ENCODE peak calls at places on chromosomes 5 and 9, in five cellular contexts. M is MCF 10A, F is omental fat pad, X is A673, B is dorsolateral prefrontal cortex. G is an unnamed sample.

GRCh38 chr5:16271851-16272250 is 92.3 kb upstream of the MARCHF11 start:
- DNase-seq in M (no peak), F (no peak), X (no peak), B (no peak), G (no peak)

GRCh38 chr9:70868044-70868443 is 253.4 kb downstream of the TRPM3 start:
- DNase-seq in M (no peak), F (no peak), X (no peak), B (no peak), G (no peak)

GRCh38 chr5:110734101-110734500 is 4.7 kb upstream of the SLC25A46 start:
- DNase-seq in M (no peak), F (no peak), X (no peak), B (no peak), G (no peak)

GRCh38 chr9:135032041-135032835 is 55.2 kb upstream of the OLFM1 start:
- DNase-seq in M (no peak), F (no peak), X (no peak), B (no peak), G (no peak)

GRCh38 chr5:3142261-3143027 is 391.0 kb upstream of the IRX2 start:
- DNase-seq in M (no peak), F (no peak), X (no peak), B (no peak), G (no peak)

GRCh38 chr9:134366223-134367031 is 40.2 kb downstream of the RXRA start:
- DNase-seq in M (peak; percentile 95), F (peak; percentile 73), X (peak; percentile 94), B (peak; percentile 90), G (no peak)

GRCh38 chr5:109455598-109456096 is 45.9 kb upstream of the PJA2 start:
- DNase-seq in M (peak; percentile 99), F (no peak), X (peak; percentile 89), B (no peak), G (no peak)

GRCh38 chr5:103562084-103562452 is 521 bp downstream of the NUDT12 start:
- DNase-seq in M (no peak), F (no peak), X (peak; percentile 4), B (no peak), G (no peak)

GRCh38 chr9:117987945-117988344 is 283.7 kb downstream of the TLR4 start:
- DNase-seq in M (no peak), F (no peak), X (no peak), B (no peak), G (no peak)

DNA sequence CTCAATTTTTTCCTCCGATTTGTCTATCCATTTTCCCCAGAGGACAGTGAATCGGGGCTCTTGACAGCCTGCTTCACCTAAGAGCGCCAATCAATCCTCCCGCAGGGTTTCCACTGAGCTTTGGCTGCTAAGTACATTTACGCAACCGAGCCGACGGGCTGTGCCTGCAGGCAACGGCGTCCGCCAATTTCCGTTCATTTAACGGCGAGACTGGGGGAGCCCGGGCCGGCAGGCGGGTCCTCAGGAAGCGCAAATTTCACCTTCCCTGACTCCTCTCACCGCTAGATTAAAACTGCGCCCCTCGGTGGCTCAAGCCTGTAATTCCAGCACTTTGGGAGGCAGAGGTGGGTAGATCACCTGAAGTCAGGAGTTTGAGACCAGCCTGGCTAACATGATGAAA is 2.7 kb upstream of the NXNL2 start:
- DNase-seq in M (peak; percentile 66), F (no peak), X (peak; percentile 93), B (no peak), G (no peak)
- TF ChIP-seq CTCF in M (no peak), F (no peak), X (peak; percentile 48), B (no peak), G (no peak)

GRCh38 chr9:127273350-127273749 is 8.8 kb downstream of the GARNL3 start:
- DNase-seq in M (no peak), F (no peak), X (no peak), B (no peak), G (no peak)

GRCh38 chr9:127277770-127278169 is 13.2 kb downstream of the GARNL3 start:
- DNase-seq in M (no peak), F (no peak), X (no peak), B (no peak), G (no peak)

GRCh38 chr9:127278372-127278771 is 13.8 kb downstream of the GARNL3 start:
- DNase-seq in M (peak; percentile 38), F (no peak), X (no peak), B (no peak), G (no peak)

GRCh38 chr9:127279717-127280285 is 15.2 kb downstream of the GARNL3 start:
- DNase-seq in M (no peak), F (no peak), X (no peak), B (no peak), G (no peak)

DNA sequence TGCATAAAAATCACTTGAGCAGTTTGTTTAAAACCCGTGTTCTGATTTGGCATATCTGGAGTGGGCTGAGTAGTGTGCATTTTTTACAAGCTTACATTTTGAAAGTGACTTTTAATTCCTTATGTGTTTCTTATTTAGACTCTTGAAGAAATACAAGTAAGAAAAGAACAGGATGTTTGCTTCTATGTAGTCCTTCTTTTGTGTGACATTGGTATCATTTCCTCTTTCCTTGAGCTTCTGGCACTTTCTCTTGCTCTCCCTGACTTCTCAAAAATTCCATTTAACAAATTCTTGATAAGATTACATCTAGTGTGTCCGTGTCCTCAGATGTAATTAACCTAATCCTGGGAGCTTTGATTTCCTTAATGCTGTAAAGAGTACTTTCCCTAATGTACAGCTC is 12.5 kb downstream of the GARNL3 start:
- DNase-seq in M (no peak), F (no peak), X (no peak), B (no peak), G (no peak)
- TF ChIP-seq CTCF in M (no peak), F (no peak), X (no peak), B (no peak), G (no peak)

GRCh38 chr5:53114988-53115387 is 5.4 kb upstream of the MOCS2 start:
- DNase-seq in M (peak; percentile 24), F (no peak), X (peak; percentile 19), B (no peak), G (no peak)
- TF ChIP-seq CTCF in M (peak; percentile 32), F (no peak), X (peak; percentile 47), B (no peak), G (no peak)

GRCh38 chr9:19934301-19934868 is 145.5 kb upstream of the SLC24A2 start:
- DNase-seq in M (no peak), F (no peak), X (no peak), B (peak; percentile 12), G (no peak)
- TF ChIP-seq CTCF in M (no peak), F (no peak), X (no peak), B (no peak), G (no peak)

GRCh38 chr5:141149812-141150211 is at the start of gene PCDHB6:
- DNase-seq in M (peak; percentile 6), F (no peak), X (peak; percentile 84), B (no peak), G (no peak)
- TF ChIP-seq CTCF in M (no peak), F (no peak), X (peak; percentile 66), B (peak; percentile 25), G (no peak)

GRCh38 chr9:22427226-22427880 is 19.3 kb upstream of the DMRTA1 start:
- DNase-seq in M (no peak), F (no peak), X (no peak), B (no peak), G (no peak)

GRCh38 chr9:22423566-22423965 is 23.1 kb upstream of the DMRTA1 start:
- DNase-seq in M (no peak), F (no peak), X (no peak), B (no peak), G (no peak)

GRCh38 chr9:22425551-22425950 is 21.1 kb upstream of the DMRTA1 start:
- DNase-seq in M (no peak), F (no peak), X (no peak), B (no peak), G (no peak)
- TF ChIP-seq CTCF in M (no peak), F (no peak), X (no peak), B (no peak), G (no peak)

G was measured in natural killer cell.